ENCODE peak calls at places on chromosomes 4 and X, in ten cellular contexts. S, U, I, V, J, K, O, B, C and W are unnamed samples. For H3K4me1 and H3K27me3, the result is how much of the 10 kb centered on the place peaks cover.

GRCh38 chrX:151977009-151977408 is 2.5 kb upstream of the GABRE start:
- DNase-seq in K (no peak), I (no peak), B (no peak), S (no peak), U (no peak), V (no peak), J (no peak), C (no peak), O (no peak), W (no peak)

GRCh38 chr4:73662709-73663546 is 42.7 kb upstream of the RASSF6 start:
- DNase-seq in O (peak), J (no peak), B (no peak), I (no peak), S (no peak), K (no peak), U (no peak), V (no peak), C (peak), W (no peak)

GRCh38 chr4:1722551-1723071 is 1.3 kb downstream of the TACC3 start:
- DNase-seq in B (peak), I (no peak), S (no peak), K (no peak), J (no peak), V (peak), C (no peak), O (no peak), U (peak), W (peak)

GRCh38 chr4:162523171-162523570 is 359.4 kb upstream of the FSTL5 start:
- DNase-seq in J (no peak), K (no peak), O (peak), S (no peak), V (no peak), B (no peak), C (no peak), U (no peak), I (no peak), W (no peak)

GRCh38 chr4:140266958-140267568 is 106.4 kb upstream of the SCOC start:
- DNase-seq in I (no peak), J (no peak), K (no peak), O (peak), S (no peak), C (no peak), U (no peak), V (no peak), B (no peak), W (no peak)

GRCh38 chr4:173367946-173368345 is 2.8 kb upstream of the SAP30 start:
- DNase-seq in J (no peak), O (peak), V (no peak), I (no peak), C (no peak), B (no peak), K (no peak), U (no peak), S (no peak), W (no peak)

GRCh38 chr4:84317513-84317912 is 181.6 kb downstream of the NKX6-1 start:
- DNase-seq in I (no peak), S (no peak), V (no peak), K (no peak), J (no peak), C (no peak), U (no peak), O (no peak), B (no peak), W (no peak)

GRCh38 chrX:11190745-11191510 is 79.8 kb downstream of the HCCS start:
- DNase-seq in I (no peak), B (no peak), J (no peak), O (no peak), S (no peak), K (peak), U (no peak), C (peak), V (no peak), W (no peak)

GRCh38 chr4:7375427-7375826 is 59.3 kb downstream of the PSAPL1 start:
- DNase-seq in S (no peak), V (peak), C (no peak), U (no peak), K (no peak), O (no peak), J (no peak), B (no peak), I (no peak), W (no peak)

GRCh38 chrX:49072712-49073095 is 1.1 kb downstream of the PRAF2 start:
- DNase-seq in S (no peak), J (no peak), I (no peak), O (no peak), U (no peak), K (no peak), V (no peak), B (no peak), C (no peak), W (no peak)

GRCh38 chr4:36351082-36351666 is 69.8 kb downstream of the DTHD1 start:
- DNase-seq in S (peak), I (peak), O (peak), V (peak), B (no peak), U (no peak), J (peak), C (peak), K (peak), W (no peak)

GRCh38 chr4:3223986-3224748 is 24.8 kb upstream of the MSANTD1 start:
- DNase-seq in O (no peak), V (peak), B (no peak), U (peak), S (no peak), J (no peak), I (no peak), K (no peak), C (no peak), W (no peak)

GRCh38 chr4:136558940-136559494 is 973.3 kb downstream of the PCDH18 start:
- DNase-seq in U (no peak), J (no peak), C (no peak), I (no peak), O (no peak), K (no peak), S (no peak), B (no peak), V (no peak), W (no peak)

GRCh38 chr4:67725132-67725531 is 24.2 kb upstream of the UBA6 start:
- DNase-seq in S (no peak), K (no peak), C (no peak), J (no peak), V (no peak), B (no peak), I (no peak), O (peak), U (no peak), W (no peak)

GRCh38 chr4:17613761-17614415 is 553 bp upstream of the MED28 start:
- DNase-seq in I (no peak), B (peak), C (no peak), J (peak), V (no peak), S (no peak), U (no peak), O (peak), K (no peak), W (peak)

GRCh38 chr4:107094332-107094731 is 58.2 kb upstream of the DKK2 start:
- DNase-seq in I (no peak), V (no peak), J (no peak), U (no peak), K (no peak), C (no peak), S (no peak), B (no peak), O (peak), W (no peak)

GRCh38 chr4:2437475-2438215 is 18.9 kb downstream of the CFAP99 start:
- DNase-seq in B (no peak), C (no peak), U (no peak), I (no peak), K (no peak), V (no peak), S (no peak), J (no peak), O (no peak), W (no peak)

GRCh38 chr4:16001484-16001858 is 38.5 kb upstream of the FGFBP2 start:
- DNase-seq in V (peak), S (peak), I (no peak), K (peak), C (peak), U (no peak), J (peak), B (peak), O (peak), W (peak)

GRCh38 chr4:8480221-8480620 is 39.6 kb downstream of the TRMT44 start:
- DNase-seq in K (no peak), S (no peak), C (no peak), U (no peak), I (no peak), V (no peak), O (no peak), B (no peak), J (no peak), W (no peak)

GRCh38 chr4:38925492-38926418 is 58.1 kb downstream of the FAM114A1 start:
- DNase-seq in K (no peak), I (no peak), B (no peak), U (no peak), V (no peak), O (no peak), J (no peak), C (no peak), S (no peak), W (no peak)

GRCh38 chr4:1628892-1629703 is 55.0 kb downstream of the FAM53A start:
- DNase-seq in C (peak), K (peak), S (peak), U (no peak), O (peak), I (no peak), J (peak), V (peak), B (peak), W (peak)

GRCh38 chr4:79913581-79913980 is 159.4 kb downstream of the ANTXR2 start:
- DNase-seq in S (no peak), I (no peak), C (peak), U (no peak), J (no peak), B (no peak), O (peak), K (no peak), V (no peak), W (no peak)

DNA sequence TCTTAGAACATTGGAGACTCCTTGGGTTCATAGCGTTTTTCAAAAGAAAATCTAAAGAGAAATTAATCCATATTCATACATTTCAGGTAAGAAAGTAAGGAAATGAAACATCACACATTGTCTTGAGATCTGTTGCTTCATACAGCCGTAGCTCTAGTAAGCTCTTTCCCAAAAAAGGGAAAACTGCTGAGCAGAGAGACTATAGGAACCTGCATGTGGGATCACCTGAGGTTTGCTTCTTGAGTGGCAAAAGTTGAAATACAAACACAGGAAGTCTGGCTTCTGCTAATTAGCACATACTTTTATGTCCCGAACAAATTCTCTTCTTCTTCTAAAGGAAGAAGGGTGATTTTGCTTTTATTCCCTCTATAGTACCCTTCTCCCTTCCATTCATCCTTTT is 57.7 kb downstream of the MRPL1 start:
- DNase-seq in B (no peak), J (no peak), V (no peak), S (no peak), I (no peak), O (no peak), K (no peak), U (no peak), C (no peak), W (no peak)
- H3K4me1 ChIP-seq in B (under half), J (under half), V (under half), S (under half), I (under half), O (under half), K (under half), U (under half), C (under half), W (under half)

GRCh38 chrX:106952988-106953387 is 32.8 kb downstream of the CLDN2 start:
- DNase-seq in V (no peak), J (no peak), U (no peak), I (no peak), C (no peak), S (no peak), K (no peak), O (peak), B (no peak), W (no peak)

GRCh38 chrX:106952089-106952488 is 31.9 kb downstream of the CLDN2 start:
- DNase-seq in O (no peak), C (peak), K (no peak), S (no peak), J (no peak), B (no peak), U (no peak), I (no peak), V (no peak), W (no peak)

GRCh38 chrX:106957856-106958255 is 37.7 kb downstream of the CLDN2 start:
- DNase-seq in J (no peak), K (no peak), O (no peak), C (no peak), U (no peak), B (no peak), V (no peak), I (no peak), S (no peak), W (no peak)

GRCh38 chrX:106954041-106954440 is 33.8 kb downstream of the CLDN2 start:
- DNase-seq in S (no peak), C (no peak), U (no peak), K (no peak), I (no peak), V (no peak), J (no peak), B (no peak), O (no peak), W (no peak)

DNA sequence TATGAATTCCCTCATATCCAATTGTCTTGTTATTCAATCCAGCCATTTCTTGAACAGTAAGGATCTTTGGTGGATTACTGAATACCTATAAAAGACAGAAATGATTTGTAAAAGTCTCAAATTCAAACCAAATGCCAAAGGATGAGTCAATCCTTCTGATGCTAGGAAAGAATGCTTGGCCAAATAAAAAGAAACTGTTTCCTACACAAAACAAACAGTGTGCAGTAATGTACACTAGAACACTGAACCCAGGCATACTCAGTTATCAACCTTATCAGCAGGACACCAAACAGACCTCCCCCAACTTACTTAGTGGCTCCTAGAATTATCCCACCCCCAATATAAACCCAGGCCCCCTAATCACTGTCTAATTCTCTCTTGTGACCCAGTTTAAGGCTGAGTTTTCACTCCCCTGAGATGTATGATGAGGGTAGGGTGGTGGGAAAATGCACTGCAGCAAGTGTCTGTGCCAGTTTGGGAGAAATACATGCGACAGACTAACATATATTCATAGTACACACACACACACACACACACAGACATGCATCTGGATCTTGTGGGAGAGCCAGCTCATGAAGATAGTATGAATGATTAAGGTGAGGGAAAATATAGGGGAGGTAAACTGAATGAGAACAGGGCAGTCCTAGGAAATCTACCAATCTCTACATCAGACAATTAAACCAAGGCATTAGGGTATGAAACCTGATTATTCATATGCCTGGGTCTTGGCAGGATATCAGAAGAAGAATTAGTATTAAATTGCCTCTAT is 35.0 kb downstream of the CLDN2 start:
- DNase-seq in U (no peak), C (no peak), O (peak), I (no peak), K (no peak), V (no peak), J (no peak), S (no peak), B (no peak), W (no peak)
- H3K27me3 ChIP-seq in U (under half), C (under half), O (under half), I (under half), K (under half), V (under half), J (under half), S (under half), B (under half), W (under half)

DNA sequence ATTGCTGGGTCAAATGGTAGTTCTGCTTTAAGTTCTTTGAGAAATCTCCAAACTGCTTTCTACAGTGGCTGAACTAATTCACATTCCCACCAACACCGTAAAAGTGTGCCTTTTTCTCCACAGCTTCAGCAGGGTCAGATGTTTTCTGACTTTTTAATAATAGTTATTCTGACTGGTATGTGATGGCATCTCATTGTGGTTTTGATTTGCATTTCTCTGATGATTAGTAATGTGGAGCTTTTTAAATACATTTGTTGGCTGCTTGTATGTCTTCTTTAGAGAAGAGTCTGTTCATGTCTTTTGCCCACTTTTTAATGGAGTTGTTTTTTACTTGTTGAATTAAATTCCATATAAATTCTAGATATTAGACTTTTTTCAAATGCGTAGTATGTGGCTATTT is 257.5 kb upstream of the ANKRD50 start:
- DNase-seq in K (no peak), I (no peak), V (no peak), O (peak), B (no peak), U (no peak), S (no peak), C (no peak), J (no peak), W (no peak)
- H3K27ac ChIP-seq in K (no peak), I (no peak), V (no peak), O (no peak), B (no peak), U (no peak), S (no peak), C (no peak), J (no peak), W (no peak)

GRCh38 chrX:70535198-70535597 is 90.6 kb downstream of the DLG3 start:
- DNase-seq in V (no peak), K (peak), J (no peak), C (no peak), O (no peak), U (no peak), B (no peak), I (no peak), S (no peak), W (no peak)
- H3K4me1 ChIP-seq in V (under half), K (under half), J (under half), C (under half), O (under half), U (under half), B (under half), I (under half), S (under half), W (under half)

GRCh38 chr4:13530823-13531608 is 13.3 kb downstream of the NKX3-2 start:
- DNase-seq in S (no peak), U (no peak), I (no peak), K (no peak), J (no peak), C (no peak), B (no peak), O (no peak), V (no peak), W (no peak)
- H3K27me3 ChIP-seq in S (half or more), U (half or more), I (under half), K (half or more), J (half or more), C (half or more), B (under half), O (half or more), V (half or more), W (half or more)

GRCh38 chr4:56909083-56909981 is 1.6 kb downstream of the REST start:
- DNase-seq in V (peak), I (no peak), C (peak), U (peak), B (peak), O (peak), J (peak), S (peak), K (peak), W (peak)

GRCh38 chr4:56908206-56909082 is 744 bp downstream of the REST start:
- DNase-seq in C (peak), O (peak), B (peak), U (peak), J (peak), K (peak), S (peak), I (no peak), V (peak), W (peak)

GRCh38 chr4:56907009-56907408 is 691 bp upstream of the REST start:
- DNase-seq in O (no peak), J (no peak), C (peak), K (peak), B (no peak), V (no peak), I (no peak), S (no peak), U (no peak), W (no peak)

GRCh38 chr4:56907489-56908205 is at the start of gene REST:
- DNase-seq in S (peak), J (peak), V (peak), O (peak), U (peak), K (peak), C (peak), I (peak), B (peak), W (peak)

GRCh38 chr4:56910172-56910967 is 2.7 kb downstream of the REST start:
- DNase-seq in O (peak), V (no peak), K (no peak), B (no peak), I (no peak), U (no peak), C (no peak), S (no peak), J (no peak), W (no peak)
- H3K27ac ChIP-seq in O (no peak), V (peak), K (peak), B (no peak), I (no peak), U (peak), C (peak), S (no peak), J (no peak), W (no peak)

GRCh38 chr4:101649790-101650450 is 140.6 kb upstream of the BANK1 start:
- DNase-seq in C (no peak), U (peak), I (no peak), O (peak), S (no peak), K (no peak), J (no peak), B (no peak), V (no peak), W (no peak)

GRCh38 chr4:101643201-101643600 is 147.3 kb upstream of the BANK1 start:
- DNase-seq in O (peak), I (no peak), V (no peak), C (no peak), K (no peak), J (no peak), U (no peak), B (no peak), S (no peak), W (no peak)

GRCh38 chr4:101644516-101644915 is 146.0 kb upstream of the BANK1 start:
- DNase-seq in B (no peak), K (no peak), I (no peak), U (no peak), V (no peak), C (no peak), O (no peak), S (no peak), J (no peak), W (no peak)

GRCh38 chr4:101651778-101652177 is 138.8 kb upstream of the BANK1 start:
- DNase-seq in S (no peak), V (no peak), B (no peak), U (no peak), I (no peak), C (no peak), O (peak), J (no peak), K (no peak), W (no peak)

DNA sequence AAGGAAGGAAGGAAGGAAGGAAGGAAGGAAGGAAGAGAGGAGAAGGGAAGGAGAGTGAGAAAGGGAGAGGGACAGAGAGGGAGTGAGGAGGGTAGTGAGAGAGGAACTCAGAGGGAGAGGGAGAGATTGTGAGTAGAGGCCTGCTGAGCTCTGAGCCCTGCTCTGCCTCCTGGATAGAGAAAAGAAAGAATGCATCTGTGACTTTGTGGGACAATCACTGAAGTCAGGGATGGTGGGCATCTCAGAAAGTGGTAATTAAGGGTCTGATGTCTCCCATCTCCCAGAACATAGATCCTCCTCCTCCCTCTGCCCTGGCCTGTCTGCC is 142.9 kb upstream of the BANK1 start:
- DNase-seq in C (no peak), V (no peak), K (no peak), B (no peak), I (no peak), J (no peak), O (no peak), U (no peak), S (no peak), W (no peak)
- H3K4me1 ChIP-seq in C (under half), V (under half), K (under half), B (under half), I (under half), J (under half), O (under half), U (under half), S (under half), W (under half)